ENCODE peak calls at places on chromosomes 3 and 15, in five cellular contexts. X is adrenal gland, C is left ventricle myocardium inferior, A is upper lobe of right lung, L is ovary. Y is an unnamed sample. For H3K36me3, the result is how much of the 10 kb centered on the place peaks cover.

GRCh38 chr3:189393598-189393997 is 221.8 kb downstream of the TPRG1 start:
- DNase-seq in A (no peak), X (no peak), L (no peak), C (no peak), Y (peak)

GRCh38 chr3:139676634-139677197 is 1.1 kb downstream of the NMNAT3 start:
- DNase-seq in X (no peak), A (no peak), C (no peak), L (no peak), Y (no peak)

GRCh38 chr3:57961177-57961827 is 46.9 kb upstream of the FLNB start:
- DNase-seq in C (no peak), L (no peak), A (no peak), X (no peak), Y (no peak)

GRCh38 chr15:70195808-70196304 is 98.1 kb upstream of the TLE3 start:
- DNase-seq in A (peak), C (peak), X (peak), L (peak), Y (peak)

GRCh38 chr3:45972534-45973402 is 22.9 kb downstream of the FYCO1 start:
- DNase-seq in C (no peak), X (peak), A (no peak), L (no peak), Y (peak)

GRCh38 chr3:182268711-182269110 is 524.6 kb upstream of the ATP11B start:
- DNase-seq in C (no peak), L (no peak), X (no peak), A (no peak), Y (peak)

GRCh38 chr15:52337198-52337853 is 41.7 kb upstream of the MYO5C start:
- DNase-seq in L (no peak), X (no peak), C (no peak), A (no peak), Y (peak)

GRCh38 chr15:70356062-70356860 is 258.5 kb upstream of the TLE3 start:
- DNase-seq in C (no peak), A (peak), X (no peak), L (no peak), Y (no peak)

GRCh38 chr3:159620873-159621272 is 367.8 kb upstream of the IL12A start:
- DNase-seq in L (no peak), C (no peak), X (no peak), A (no peak), Y (peak)

GRCh38 chr3:171248426-171249115 is 211.6 kb downstream of the TNIK start:
- DNase-seq in A (no peak), L (no peak), X (no peak), C (no peak), Y (no peak)

GRCh38 chr15:63832620-63833245 is 1.0 kb downstream of the HERC1 start:
- DNase-seq in X (no peak), C (no peak), A (no peak), L (no peak), Y (no peak)

GRCh38 chr3:60294181-60294580 is 957.1 kb downstream of the FHIT start:
- DNase-seq in L (no peak), C (no peak), X (peak), A (no peak), Y (peak)

GRCh38 chr3:119293761-119294401 is at the start of gene ARHGAP31:
- DNase-seq in L (peak), C (peak), A (peak), X (peak), Y (peak)

GRCh38 chr3:52383446-52383845 is 61.5 kb downstream of the SEMA3G start:
- DNase-seq in C (no peak), X (no peak), A (no peak), L (no peak), Y (no peak)

GRCh38 chr15:90037510-90037860 is 36.4 kb downstream of the ZNF710 start:
- DNase-seq in A (no peak), X (no peak), L (no peak), C (no peak), Y (no peak)

GRCh38 chr15:25054329-25054728 is 99.5 kb downstream of the SNRPN start:
- DNase-seq in X (no peak), A (no peak), C (no peak), L (peak), Y (no peak)

GRCh38 chr3:70247955-70248354 is 64.5 kb downstream of the MDFIC2 start:
- DNase-seq in C (no peak), L (no peak), A (no peak), X (no peak), Y (peak)

GRCh38 chr3:144775581-144775980 is 804.0 kb downstream of the DIPK2A start:
- DNase-seq in C (no peak), L (no peak), X (no peak), A (no peak), Y (no peak)
- H3K4me3 ChIP-seq in C (no peak), L (no peak), X (no peak), A (no peak), Y (no peak)

GRCh38 chr3:157155591-157155990 is 4.4 kb downstream of the CCNL1 start:
- DNase-seq in L (no peak), C (no peak), A (no peak), X (no peak), Y (no peak)
- H3K36me3 ChIP-seq in L (under half), C (half or more), A (half or more), X (under half), Y (under half)

GRCh38 chr3:24157106-24157505 is 212.0 kb downstream of the NR1D2 start:
- DNase-seq in X (no peak), A (no peak), L (no peak), C (no peak), Y (no peak)
- TF ChIP-seq CTCF in X (no peak), A (no peak), L (no peak), C (no peak), Y (no peak)

GRCh38 chr15:77533530-77533929 is 99.2 kb downstream of the LINGO1 start:
- DNase-seq in C (no peak), A (peak), X (no peak), L (peak), Y (no peak)

GRCh38 chr15:77532846-77533245 is 99.9 kb downstream of the LINGO1 start:
- DNase-seq in C (no peak), X (no peak), A (peak), L (peak), Y (no peak)

GRCh38 chr15:77532067-77532710 is 100.5 kb downstream of the LINGO1 start:
- DNase-seq in L (peak), X (no peak), C (no peak), A (peak), Y (no peak)

GRCh38 chr15:77535845-77536244 is 96.9 kb downstream of the LINGO1 start:
- DNase-seq in A (peak), X (no peak), L (no peak), C (no peak), Y (peak)

DNA sequence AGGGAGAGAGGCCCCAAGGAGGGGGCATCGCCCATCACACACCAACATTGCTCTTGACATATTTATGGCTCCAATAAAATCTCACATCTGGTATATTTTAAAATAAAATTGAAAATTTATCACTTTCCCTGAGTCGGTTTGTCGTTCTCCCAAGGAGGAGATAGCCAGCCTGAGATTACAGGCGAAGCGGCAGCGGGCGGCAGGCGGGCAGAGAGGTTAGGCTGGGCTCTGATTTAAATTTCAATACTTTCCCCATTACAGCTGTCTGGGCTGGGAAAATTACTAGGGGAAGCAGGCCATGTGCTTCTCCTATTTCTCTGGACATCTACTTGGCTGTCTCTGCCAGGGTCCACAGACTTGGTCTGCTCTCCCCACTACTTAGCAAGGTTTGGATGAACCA is 98.7 kb downstream of the LINGO1 start:
- DNase-seq in X (no peak), A (peak), L (peak), C (no peak), Y (no peak)
- H3K4me3 ChIP-seq in X (no peak), A (no peak), L (no peak), C (no peak), Y (no peak)

GRCh38 chr3:193637831-193638230 is 44.8 kb downstream of the OPA1 start:
- DNase-seq in A (no peak), L (no peak), C (no peak), X (no peak), Y (no peak)

GRCh38 chr3:193640165-193640706 is 47.2 kb downstream of the OPA1 start:
- DNase-seq in C (no peak), A (no peak), L (no peak), X (no peak), Y (no peak)

GRCh38 chr3:193640728-193641127 is 47.7 kb downstream of the OPA1 start:
- DNase-seq in A (no peak), L (no peak), C (no peak), X (no peak), Y (no peak)

GRCh38 chr3:193641376-193641775 is 48.4 kb downstream of the OPA1 start:
- DNase-seq in L (no peak), A (no peak), X (no peak), C (no peak), Y (no peak)

DNA sequence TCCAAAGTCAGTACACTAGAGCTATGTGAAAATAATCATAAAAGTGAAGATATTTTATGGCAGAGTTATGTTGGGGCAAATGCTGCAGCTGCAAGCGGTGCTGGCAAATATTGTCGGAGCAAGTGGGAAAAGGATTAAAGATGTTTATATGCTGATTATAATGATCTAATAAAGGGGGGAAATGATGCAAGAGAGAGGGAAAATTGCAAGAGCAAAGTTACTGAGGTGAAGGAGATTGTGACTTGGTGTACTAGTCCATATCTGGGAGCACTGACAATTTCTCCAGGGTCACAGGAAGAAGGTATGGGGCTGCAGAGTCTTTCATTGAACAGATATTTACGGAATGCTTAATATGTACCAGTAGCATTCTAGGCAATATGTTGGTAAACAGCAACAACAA is 45.8 kb downstream of the OPA1 start:
- DNase-seq in A (no peak), X (no peak), C (no peak), L (no peak), Y (no peak)
- H3K36me3 ChIP-seq in A (half or more), X (under half), C (half or more), L (under half), Y (under half)

GRCh38 chr3:67819447-67819846 is 165.0 kb upstream of the SUCLG2 start:
- DNase-seq in X (peak), A (no peak), C (no peak), L (no peak), Y (peak)
- TF ChIP-seq CTCF in X (peak), A (peak), C (peak), L (no peak), Y (no peak)

DNA sequence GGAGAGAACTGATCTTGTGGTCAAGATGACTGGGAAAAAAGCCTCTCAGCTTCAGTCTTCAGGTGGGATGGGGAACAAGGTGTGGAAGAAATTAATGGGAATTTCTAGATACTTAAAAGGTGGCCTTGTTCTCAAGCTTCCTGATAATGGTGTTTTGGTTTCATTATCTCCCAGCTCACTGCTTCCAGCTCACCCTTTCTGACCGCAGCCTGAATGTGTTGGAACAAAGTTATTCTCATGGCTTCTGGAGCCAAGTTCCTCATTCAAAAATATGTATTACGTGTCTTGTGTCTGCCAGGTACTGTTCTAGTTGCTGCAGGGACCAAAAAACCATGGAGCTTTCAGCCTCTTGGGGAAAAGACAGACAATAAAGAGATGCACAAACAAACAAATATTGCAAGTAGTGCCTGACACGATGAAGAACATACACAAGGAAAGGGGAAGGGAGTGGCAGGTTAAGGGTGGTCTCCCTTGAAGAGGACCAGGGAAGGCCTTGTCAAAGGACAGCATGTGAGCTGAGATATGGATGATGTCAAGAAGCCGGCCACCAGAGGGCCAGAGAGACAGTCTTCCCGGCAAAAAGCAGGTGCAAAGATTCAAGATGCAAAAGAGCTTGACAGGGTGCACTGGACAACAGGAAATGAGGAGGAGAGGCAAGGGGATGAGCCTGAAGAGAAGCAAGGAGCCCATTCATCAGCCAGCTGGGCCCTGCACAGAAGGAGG is 35.5 kb downstream of the ARRDC4 start:
- DNase-seq in C (no peak), X (peak), L (no peak), A (no peak), Y (peak)
- H3K4me3 ChIP-seq in C (no peak), X (no peak), L (no peak), A (no peak), Y (no peak)

DNA sequence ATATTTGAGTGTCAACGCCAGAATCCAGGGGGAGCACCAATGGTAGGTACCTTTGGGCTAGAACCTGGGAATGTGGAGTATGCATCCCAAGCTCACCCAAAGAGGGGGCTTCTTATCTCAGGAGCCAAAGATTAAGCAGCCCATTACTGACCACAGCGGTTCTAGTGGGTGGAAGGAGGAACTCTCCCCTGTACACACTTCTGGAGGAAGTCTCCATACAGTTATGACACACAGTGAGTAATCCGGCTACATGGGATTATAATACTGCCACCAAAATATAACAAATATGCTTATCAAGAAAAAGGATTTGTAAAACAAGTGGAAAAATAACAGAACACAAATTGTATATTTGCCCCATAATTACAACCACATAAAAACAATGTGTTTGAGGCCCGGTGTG is 8.4 kb downstream of the MYO1E start:
- DNase-seq in L (no peak), X (no peak), A (no peak), C (no peak), Y (peak)
- H3K36me3 ChIP-seq in L (under half), X (under half), A (under half), C (under half), Y (under half)

DNA sequence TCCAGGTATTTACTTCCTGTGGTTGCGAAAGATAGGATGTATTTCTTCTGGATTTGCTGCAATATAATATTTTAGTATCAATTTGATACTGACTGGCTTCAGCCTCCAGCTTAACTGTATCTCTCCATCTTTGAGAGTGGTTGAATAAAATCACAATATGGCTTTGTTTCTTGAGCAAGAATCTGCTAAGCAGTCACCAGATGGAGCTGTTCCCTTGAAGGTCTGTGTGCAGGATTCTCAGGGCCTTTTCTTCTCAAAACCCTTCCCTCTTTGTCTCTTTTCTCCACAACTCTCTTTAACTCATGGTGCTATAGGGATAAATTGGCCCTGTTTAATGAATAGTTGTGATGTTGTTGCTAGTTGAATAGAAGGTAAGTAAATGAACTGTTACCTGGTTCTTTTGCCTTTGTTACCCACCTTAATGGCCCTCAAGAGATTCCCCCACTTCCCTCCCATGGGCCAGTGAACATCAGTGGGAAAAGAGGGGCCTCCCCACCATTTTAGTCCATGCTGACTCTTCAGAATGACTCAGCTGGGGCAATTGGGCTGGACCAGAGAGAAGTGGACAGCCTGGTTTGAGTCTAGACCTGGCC is 34.8 kb upstream of the RAB6B start:
- DNase-seq in A (no peak), C (no peak), L (peak), X (no peak), Y (peak)
- TF ChIP-seq CTCF in A (peak), C (peak), L (peak), X (peak), Y (peak)

Y was measured in bronchial epithelial cell.